ENCODE peak calls at places on chromosomes 12 and 14, in eight cellular contexts. Q, V, M, X, N, Y, W and T are unnamed samples.

GRCh38 chr12:52049688-52050087 is 1.6 kb upstream of the NR4A1 start:
- DNase-seq in Q (no peak), V (no peak), M (no peak), X (no peak), N (no peak), Y (no peak), W (no peak), T (no peak)

GRCh38 chr12:80698266-80698665 is 9.2 kb upstream of the MYF6 start:
- DNase-seq in Q (no peak), V (no peak), M (no peak), X (no peak), N (no peak), Y (no peak), W (no peak), T (no peak)

GRCh38 chr12:61538951-61539350 is 721.3 kb upstream of the USP15 start:
- DNase-seq in Q (no peak), V (peak), M (no peak), X (no peak), N (no peak), Y (no peak), W (no peak), T (no peak)

GRCh38 chr12:62817556-62818271 is 117.2 kb downstream of the PPM1H start:
- DNase-seq in Q (peak), V (no peak), M (peak), X (peak), N (peak), Y (peak), W (no peak), T (no peak)

GRCh38 chr12:1801285-1801975 is 18.9 kb upstream of the LRTM2 start:
- DNase-seq in Q (no peak), V (no peak), M (no peak), X (peak), N (no peak), Y (no peak), W (no peak), T (no peak)

GRCh38 chr14:24398943-24399801 is at the start of gene NYNRIN:
- DNase-seq in Q (peak), V (no peak), M (peak), X (no peak), N (no peak), Y (peak), W (peak), T (no peak)

GRCh38 chr14:92460916-92461579 is 52.5 kb upstream of the RIN3 start:
- DNase-seq in Q (peak), V (no peak), M (no peak), X (peak), N (no peak), Y (peak), W (no peak), T (no peak)

GRCh38 chr14:101966742-101967141 is 2.4 kb downstream of the DYNC1H1 start:
- DNase-seq in Q (no peak), V (no peak), M (no peak), X (no peak), N (no peak), Y (no peak), W (no peak), T (no peak)

GRCh38 chr12:30902606-30903005 is 23.9 kb upstream of the TSPAN11 start:
- DNase-seq in Q (no peak), V (no peak), M (no peak), X (no peak), N (no peak), Y (no peak), W (no peak), T (no peak)

GRCh38 chr12:92505373-92506340 is 197.1 kb upstream of the PLEKHG7 start:
- DNase-seq in Q (peak), V (no peak), M (peak), X (no peak), N (peak), Y (peak), W (no peak), T (no peak)

GRCh38 chr12:12282761-12283160 is 15.9 kb upstream of the LRP6 start:
- DNase-seq in Q (peak), V (no peak), M (no peak), X (no peak), N (no peak), Y (peak), W (no peak), T (no peak)

GRCh38 chr12:64171715-64172114 is 50.4 kb downstream of the KICS2 start:
- DNase-seq in Q (peak), V (peak), M (no peak), X (no peak), N (no peak), Y (peak), W (no peak), T (no peak)

GRCh38 chr12:119704065-119704747 is 36.3 kb downstream of the PRKAB1 start:
- DNase-seq in Q (peak), V (no peak), M (no peak), X (no peak), N (no peak), Y (no peak), W (no peak), T (no peak)

GRCh38 chr12:79373896-79374499 is 316.8 kb downstream of the PAWR start:
- DNase-seq in Q (peak), V (no peak), M (peak), X (no peak), N (no peak), Y (peak), W (peak), T (no peak)

GRCh38 chr12:132954471-132955048 is 1.5 kb downstream of the ZNF605 start:
- DNase-seq in Q (no peak), V (no peak), M (no peak), X (no peak), N (no peak), Y (peak), W (no peak), T (no peak)

GRCh38 chr14:89684139-89684538 is 267.1 kb upstream of the FOXN3 start:
- DNase-seq in Q (no peak), V (no peak), M (no peak), X (no peak), N (no peak), Y (no peak), W (no peak), T (no peak)

GRCh38 chr12:5593056-5593455 is 161.1 kb downstream of the NTF3 start:
- DNase-seq in Q (no peak), V (no peak), M (no peak), X (no peak), N (no peak), Y (no peak), W (no peak), T (no peak)

GRCh38 chr12:49365542-49365941 is 1.7 kb upstream of the SPATS2 start:
- DNase-seq in Q (no peak), V (no peak), M (no peak), X (no peak), N (no peak), Y (no peak), W (no peak), T (no peak)

GRCh38 chr12:25876383-25877045 is 82.0 kb upstream of the RASSF8 start:
- DNase-seq in Q (no peak), V (no peak), M (no peak), X (no peak), N (no peak), Y (no peak), W (no peak), T (no peak)

GRCh38 chr12:115710104-115710564 is 567.4 kb downstream of the MED13L start:
- DNase-seq in Q (peak), V (no peak), M (no peak), X (peak), N (no peak), Y (peak), W (no peak), T (no peak)

GRCh38 chr12:1606021-1606622 is 11.7 kb upstream of the FBXL14 start:
- DNase-seq in Q (peak), V (peak), M (peak), X (no peak), N (peak), Y (peak), W (peak), T (no peak)

GRCh38 chr12:25352078-25352918 is 101.6 kb upstream of the KRAS start:
- DNase-seq in Q (no peak), V (no peak), M (no peak), X (no peak), N (no peak), Y (peak), W (no peak), T (no peak)

GRCh38 chr12:49346659-49347306 is at the start of gene DNAJC22:
- DNase-seq in Q (no peak), V (no peak), M (no peak), X (no peak), N (no peak), Y (no peak), W (no peak), T (no peak)

GRCh38 chr14:104935955-104936354 is 11.3 kb downstream of the PLD4 start:
- DNase-seq in Q (no peak), V (no peak), M (no peak), X (no peak), N (no peak), Y (no peak), W (no peak), T (no peak)

GRCh38 chr12:1655225-1655788 is 26.3 kb downstream of the WNT5B start:
- DNase-seq in Q (no peak), V (no peak), M (no peak), X (no peak), N (no peak), Y (no peak), W (no peak), T (no peak)

GRCh38 chr14:99930420-99931274 is 134.6 kb upstream of the EVL start:
- DNase-seq in Q (peak), V (no peak), M (no peak), X (no peak), N (no peak), Y (no peak), W (no peak), T (no peak)

GRCh38 chr14:94129758-94130414 is 482 bp upstream of the IFI27L2 start:
- DNase-seq in Q (peak), V (peak), M (peak), X (no peak), N (no peak), Y (peak), W (peak), T (no peak)